ENCODE peak calls at places on chromosomes 11 and 22, in six cellular contexts. V is bronchial epithelial cell, H is HCT116, A is adrenal gland, L is cardiac muscle cell, M is fibroblast of mammary gland. S is an unnamed sample.

GRCh38 chr11:12377106-12377823 is at the start of gene PARVA:
- DNase-seq in H (peak), A (peak), L (peak), V (peak), M (peak), S (peak)

GRCh38 chr11:73205666-73206343 is 12.3 kb upstream of the P2RY2 start:
- DNase-seq in A (peak), M (no peak), L (no peak), V (no peak), H (no peak), S (no peak)

GRCh38 chr11:128709402-128709801 is 15.5 kb downstream of the FLI1 start:
- DNase-seq in L (no peak), M (peak), A (no peak), V (peak), H (no peak), S (no peak)

GRCh38 chr11:121291896-121292502 is 572 bp upstream of the SC5D start:
- DNase-seq in V (peak), A (peak), M (no peak), L (peak), H (no peak), S (no peak)

GRCh38 chr11:32231909-32232493 is 141.1 kb downstream of the RCN1 start:
- DNase-seq in H (peak), V (peak), M (peak), L (peak), A (peak), S (no peak)

GRCh38 chr22:38212442-38212841 is 10.6 kb downstream of the MAFF start:
- DNase-seq in H (no peak), M (no peak), A (no peak), V (no peak), L (no peak), S (no peak)

GRCh38 chr11:121670792-121671275 is 218.1 kb upstream of the SORL1-AS1 start:
- DNase-seq in V (no peak), L (no peak), H (no peak), A (no peak), M (no peak), S (no peak)

GRCh38 chr22:22884010-22884887 is 3.4 kb upstream of the IGLL5 start:
- DNase-seq in V (peak), L (no peak), M (peak), A (peak), H (peak), S (peak)

GRCh38 chr22:49368221-49368975 is 459.3 kb downstream of the BRD1 start:
- DNase-seq in L (no peak), H (no peak), V (no peak), M (no peak), A (no peak), S (peak)

GRCh38 chr22:20080776-20081654 is 974 bp downstream of the DGCR8 start:
- DNase-seq in H (no peak), V (peak), M (peak), L (peak), A (peak), S (peak)

GRCh38 chr22:45448431-45448830 is 34.9 kb downstream of the RIBC2 start:
- DNase-seq in V (no peak), H (no peak), L (no peak), M (peak), A (no peak), S (peak)

GRCh38 chr11:122733301-122733686 is 77.8 kb downstream of the UBASH3B start:
- DNase-seq in M (peak), L (no peak), H (no peak), A (peak), V (peak), S (no peak)

GRCh38 chr11:115848080-115848479 is 343.9 kb upstream of the CADM1 start:
- DNase-seq in A (no peak), V (no peak), L (peak), H (no peak), M (no peak), S (no peak)

GRCh38 chr11:59102259-59102765 is 4.7 kb upstream of the FAM111B start:
- DNase-seq in M (peak), V (peak), H (no peak), L (peak), A (peak), S (peak)

GRCh38 chr22:38696606-38697005 is 4.1 kb downstream of the JOSD1 start:
- DNase-seq in M (peak), H (peak), A (peak), V (peak), L (no peak), S (no peak)

GRCh38 chr22:48376428-48376827 is 1451.2 kb downstream of the BRD1 start:
- DNase-seq in A (no peak), L (no peak), H (no peak), V (no peak), M (no peak), S (no peak)

GRCh38 chr11:71342951-71343827 is 90.8 kb upstream of the SHANK2 start:
- DNase-seq in L (peak), V (peak), A (peak), H (peak), M (peak), S (peak)

GRCh38 chr22:19759994-19760651 is 455 bp upstream of the TBX1 start:
- DNase-seq in A (no peak), L (no peak), H (no peak), M (no peak), V (no peak), S (no peak)

GRCh38 chr11:131748146-131749050 is 378.0 kb downstream of the NTM start:
- DNase-seq in H (no peak), V (peak), L (peak), M (peak), A (peak), S (peak)

GRCh38 chr22:24190159-24190540 is 8.9 kb downstream of the SUSD2 start:
- DNase-seq in H (no peak), L (no peak), A (no peak), V (no peak), M (no peak), S (no peak)

GRCh38 chr11:131663403-131664200 is 293.2 kb downstream of the NTM start:
- DNase-seq in L (no peak), A (no peak), V (no peak), H (no peak), M (no peak), S (no peak)

GRCh38 chr11:32255876-32256275 is 165.0 kb downstream of the RCN1 start:
- DNase-seq in V (no peak), M (no peak), H (no peak), A (no peak), L (no peak), S (no peak)

GRCh38 chr22:24432059-24432853 is 4.9 kb downstream of the ADORA2A start:
- DNase-seq in V (peak), A (no peak), L (peak), M (peak), H (no peak), S (peak)

GRCh38 chr22:41380993-41381328 is 781 bp upstream of the TEF start:
- DNase-seq in V (peak), M (peak), L (peak), A (peak), H (peak), S (peak)

GRCh38 chr22:27603823-27604190 is 197.7 kb downstream of the MN1 start:
- DNase-seq in L (peak), A (peak), M (no peak), V (no peak), H (no peak), S (no peak)

GRCh38 chr11:124415356-124415923 is 9.2 kb downstream of the OR8B4 start:
- DNase-seq in M (peak), A (peak), L (peak), H (peak), V (peak), S (no peak)

GRCh38 chr11:130601141-130601540 is 152.7 kb downstream of the ADAMTS15 start:
- DNase-seq in A (peak), M (peak), L (peak), V (no peak), H (no peak), S (no peak)

GRCh38 chr11:79100093-79100704 is 340.6 kb downstream of the TENM4 start:
- DNase-seq in A (peak), H (peak), L (peak), M (peak), V (peak), S (peak)

GRCh38 chr11:1078191-1078601 is 3.5 kb downstream of the MUC2 start:
- DNase-seq in A (no peak), V (no peak), H (no peak), M (no peak), L (no peak), S (no peak)

GRCh38 chr11:33687733-33688479 is 12.7 kb downstream of the C11orf91 start:
- DNase-seq in V (peak), L (peak), M (peak), H (peak), A (peak), S (peak)

GRCh38 chr11:28703371-28703770 is 595.2 kb downstream of the METTL15 start:
- DNase-seq in M (no peak), L (no peak), H (no peak), V (peak), A (no peak), S (no peak)

GRCh38 chr22:23530106-23530505 is 50.0 kb downstream of the IGLL1 start:
- DNase-seq in M (no peak), L (no peak), A (no peak), V (no peak), H (no peak), S (no peak)

GRCh38 chr11:119905162-119905561 is 176.2 kb upstream of the NECTIN1 start:
- DNase-seq in V (no peak), A (no peak), H (no peak), M (no peak), L (no peak), S (peak)

DNA sequence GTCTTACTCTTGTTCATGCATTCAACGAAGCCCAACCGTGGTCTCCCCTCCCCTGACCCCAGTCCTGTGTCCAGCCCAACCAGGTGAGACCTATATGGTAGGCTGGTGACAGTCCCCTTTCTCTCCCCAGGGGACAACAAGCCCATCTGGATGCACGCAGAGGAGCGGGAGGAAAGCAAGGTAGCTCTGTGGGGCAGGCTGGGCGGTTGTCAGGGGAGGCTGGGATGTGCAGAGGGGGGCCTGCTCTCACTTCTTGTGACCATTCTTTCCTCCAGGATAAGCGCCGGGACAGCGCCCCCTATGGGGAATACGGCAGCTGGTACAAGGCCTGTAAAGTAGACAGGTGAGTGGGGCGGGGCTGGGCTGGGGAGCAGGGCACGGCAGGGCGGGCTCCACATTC is 3.5 kb upstream of the RAB1B start:
- DNase-seq in H (no peak), V (no peak), A (peak), L (no peak), M (no peak), S (no peak)
- TF ChIP-seq CTCF in H (peak), V (peak), A (no peak), L (peak), M (peak), S (no peak)

GRCh38 chr11:134762248-134763029 is 350.4 kb upstream of the B3GAT1 start:
- DNase-seq in A (no peak), M (peak), V (no peak), L (no peak), H (no peak), S (no peak)

GRCh38 chr11:134764367-134764766 is 352.3 kb upstream of the B3GAT1 start:
- DNase-seq in L (no peak), H (no peak), V (no peak), A (no peak), M (no peak), S (no peak)

GRCh38 chr11:134761361-134761760 is 349.3 kb upstream of the B3GAT1 start:
- DNase-seq in A (no peak), M (no peak), H (no peak), V (no peak), L (no peak), S (peak)

GRCh38 chr11:134761926-134762247 is 349.8 kb upstream of the B3GAT1 start:
- DNase-seq in A (no peak), V (no peak), H (no peak), L (no peak), M (no peak), S (no peak)

DNA sequence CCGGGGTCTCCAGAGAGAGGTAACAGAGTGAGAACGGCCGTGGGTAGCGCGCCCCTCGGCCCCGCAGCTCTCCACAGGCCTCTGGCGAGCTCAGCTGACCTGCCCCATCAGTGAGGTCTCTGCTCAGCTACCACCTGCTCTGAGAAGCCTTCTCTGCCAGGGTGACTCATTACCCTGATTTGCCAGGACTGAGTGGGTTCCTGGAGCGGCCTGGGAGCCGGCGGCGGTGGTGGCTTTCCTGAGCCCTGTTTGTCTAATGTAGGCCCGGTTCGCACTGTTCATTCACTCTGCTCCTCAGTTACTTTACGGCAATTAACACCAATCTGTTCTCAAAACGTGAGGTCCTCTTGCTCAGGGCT is 351.0 kb upstream of the B3GAT1 start:
- DNase-seq in H (no peak), A (no peak), V (no peak), L (no peak), M (no peak), S (no peak)
- H3K4me3 ChIP-seq in H (no peak), A (no peak), V (no peak), L (no peak), M (peak), S (no peak)

GRCh38 chr11:67401495-67402191 is at the start of gene PPP1CA:
- DNase-seq in V (peak), L (peak), H (peak), A (peak), M (peak), S (peak)
- TF ChIP-seq CTCF in V (peak), L (peak), H (peak), A (peak), M (no peak), S (peak)

GRCh38 chr11:125455851-125456250 is 40.2 kb downstream of the FEZ1 start:
- DNase-seq in A (no peak), M (no peak), L (no peak), V (no peak), H (no peak), S (no peak)
- H3K4me3 ChIP-seq in A (no peak), M (no peak), L (no peak), V (no peak), H (no peak), S (no peak)

GRCh38 chr22:32901925-32902324 is 100.4 kb downstream of the TIMP3 start:
- DNase-seq in V (no peak), A (no peak), L (no peak), M (no peak), H (no peak), S (no peak)
- TF ChIP-seq CTCF in V (no peak), A (no peak), L (no peak), M (no peak), H (peak), S (no peak)

DNA sequence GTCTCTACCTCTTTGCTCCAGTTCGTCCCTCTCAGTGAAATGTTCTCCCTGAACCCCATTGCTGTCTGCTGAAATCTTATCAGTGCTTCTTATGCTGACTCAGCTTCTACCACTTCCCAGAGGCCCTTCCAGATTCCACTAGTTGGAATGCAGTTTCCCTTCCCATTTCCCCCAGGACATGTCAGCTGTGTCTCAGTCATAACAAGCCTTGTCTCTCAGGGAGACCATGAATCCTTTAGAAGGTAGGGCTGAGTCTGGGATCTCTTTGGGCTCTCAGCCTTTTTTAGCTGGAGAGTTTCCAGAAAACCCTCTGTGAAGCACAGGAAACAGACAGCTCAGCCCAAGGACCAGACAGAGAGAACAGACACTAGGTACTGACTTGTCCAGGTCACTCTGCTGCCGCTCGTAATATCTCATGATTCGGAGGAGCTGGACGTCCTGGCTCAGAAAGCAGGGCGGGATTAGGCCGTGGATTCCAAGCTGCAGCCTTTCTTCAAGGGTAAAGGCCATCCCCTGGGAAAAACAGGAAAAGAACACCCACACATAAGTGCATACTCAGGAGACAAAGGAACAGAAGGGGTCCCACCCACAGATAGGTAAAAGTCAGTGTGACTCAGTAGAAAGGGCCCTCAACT is 113.0 kb downstream of the ME3 start:
- DNase-seq in A (peak), H (no peak), M (peak), L (peak), V (peak), S (no peak)
- H3K4me3 ChIP-seq in A (no peak), H (no peak), M (no peak), L (no peak), V (no peak), S (no peak)

GRCh38 chr11:107683807-107684206 is 28.0 kb downstream of the SLN start:
- DNase-seq in L (no peak), A (no peak), M (peak), V (peak), H (peak), S (no peak)
- TF ChIP-seq CTCF in L (peak), A (no peak), M (peak), V (peak), H (peak), S (no peak)

DNA sequence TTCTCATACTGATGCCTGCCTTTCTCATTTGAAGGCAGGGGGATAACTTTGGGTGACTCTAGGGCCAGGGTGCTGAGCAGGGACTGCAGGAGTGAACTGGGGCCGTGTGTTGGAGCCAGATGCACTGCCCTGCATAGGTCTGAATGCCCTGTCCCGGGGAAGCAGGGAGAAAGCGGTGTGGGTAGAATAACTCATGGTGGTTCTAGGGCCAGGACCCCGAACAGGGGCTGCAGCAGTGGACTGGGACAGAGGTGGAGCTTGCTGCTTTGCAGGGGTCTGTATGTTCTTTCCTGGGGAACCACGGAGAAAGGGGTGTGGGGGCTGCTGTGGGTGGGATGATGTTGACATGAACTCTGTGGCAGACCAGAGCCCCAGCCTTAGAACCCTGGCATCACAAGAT is 52.9 kb downstream of the GAB4 start:
- DNase-seq in M (no peak), A (no peak), H (no peak), L (no peak), V (no peak), S (no peak)
- H3K4me3 ChIP-seq in M (no peak), A (no peak), H (no peak), L (no peak), V (no peak), S (no peak)

GRCh38 chr22:43798492-43798891 is 13.6 kb downstream of the EFCAB6 start:
- DNase-seq in M (peak), V (no peak), H (no peak), A (no peak), L (no peak), S (no peak)

GRCh38 chr22:43792905-43793304 is 19.2 kb downstream of the EFCAB6 start:
- DNase-seq in M (no peak), H (no peak), V (no peak), L (no peak), A (no peak), S (no peak)

GRCh38 chr22:43800970-43801369 is 11.1 kb downstream of the EFCAB6 start:
- DNase-seq in V (no peak), H (no peak), A (no peak), M (no peak), L (no peak), S (no peak)

GRCh38 chr22:43795320-43795719 is 16.8 kb downstream of the EFCAB6 start:
- DNase-seq in L (no peak), H (no peak), A (no peak), V (no peak), M (no peak), S (no peak)

GRCh38 chr22:43796567-43796966 is 15.5 kb downstream of the EFCAB6 start:
- DNase-seq in H (peak), A (no peak), L (peak), M (peak), V (peak), S (no peak)
- TF ChIP-seq CTCF in H (peak), A (no peak), L (peak), M (peak), V (peak), S (peak)